ENCODE peak calls at places on chromosomes 7 and 10, in ten cellular contexts. Z, F, K, P, N, B, X, W, Q and L are unnamed samples.

GRCh38 chr10:31270954-31271353 is 48.1 kb upstream of the ZEB1 start:
- DNase-seq in N (no peak), Q (no peak), F (no peak), K (no peak), X (no peak), W (no peak), P (no peak), B (no peak), Z (no peak), L (no peak)

GRCh38 chr7:38893061-38893460 is 15.9 kb downstream of the VPS41 start:
- DNase-seq in Q (no peak), Z (no peak), P (no peak), K (no peak), X (no peak), F (no peak), W (no peak), B (no peak), N (no peak), L (no peak)

GRCh38 chr7:101746311-101746710 is 71.1 kb upstream of the CUX1 start:
- DNase-seq in F (no peak), Q (no peak), K (no peak), X (no peak), P (no peak), Z (no peak), N (no peak), W (no peak), B (no peak), L (no peak)

GRCh38 chr10:21160116-21160515 is 263.0 kb upstream of the NEBL start:
- DNase-seq in B (no peak), X (no peak), W (no peak), K (no peak), Z (no peak), N (no peak), F (no peak), Q (no peak), P (no peak), L (no peak)

GRCh38 chr7:140478361-140479061 is 794 bp downstream of the MKRN1 start:
- DNase-seq in W (peak; percentile 43), N (peak; percentile 12), B (peak; percentile 13), Q (no peak), F (peak; percentile 76), Z (peak; percentile 43), X (peak; percentile 23), P (no peak), K (no peak), L (peak; percentile 64)

GRCh38 chr7:36301914-36302771 is 87.5 kb upstream of the ANLN start:
- DNase-seq in F (peak; percentile 41), Q (no peak), N (no peak), B (no peak), X (no peak), P (peak; percentile 10), W (peak; percentile 2), K (no peak), Z (no peak), L (peak; percentile 41)

GRCh38 chr10:33041783-33042437 is 83.9 kb upstream of the ITGB1 start:
- DNase-seq in P (peak; percentile 16), W (no peak), Z (no peak), N (no peak), F (no peak), Q (no peak), X (no peak), B (no peak), K (no peak), L (no peak)

GRCh38 chr7:92179393-92179924 is 517 bp upstream of the LRRD1 start:
- DNase-seq in W (no peak), Z (no peak), X (no peak), B (no peak), K (no peak), P (no peak), N (no peak), F (no peak), Q (no peak), L (no peak)

GRCh38 chr7:100075418-100075817 is 6.1 kb downstream of the ZNF3 start:
- DNase-seq in N (no peak), K (no peak), W (no peak), B (no peak), Q (no peak), P (no peak), X (no peak), Z (no peak), F (no peak), L (no peak)

GRCh38 chr7:100072462-100072861 is 9.1 kb downstream of the ZNF3 start:
- DNase-seq in P (no peak), F (no peak), N (no peak), Z (no peak), Q (no peak), W (no peak), X (no peak), K (no peak), B (no peak), L (no peak)

GRCh38 chr7:100069991-100070390 is 11.5 kb downstream of the ZNF3 start:
- DNase-seq in N (no peak), F (no peak), Z (no peak), B (no peak), P (no peak), X (no peak), W (no peak), K (no peak), Q (no peak), L (no peak)

GRCh38 chr7:100066953-100067352 is 14.6 kb downstream of the ZNF3 start:
- DNase-seq in W (no peak), B (no peak), X (no peak), N (no peak), Z (no peak), Q (no peak), F (no peak), P (no peak), K (no peak), L (no peak)

DNA sequence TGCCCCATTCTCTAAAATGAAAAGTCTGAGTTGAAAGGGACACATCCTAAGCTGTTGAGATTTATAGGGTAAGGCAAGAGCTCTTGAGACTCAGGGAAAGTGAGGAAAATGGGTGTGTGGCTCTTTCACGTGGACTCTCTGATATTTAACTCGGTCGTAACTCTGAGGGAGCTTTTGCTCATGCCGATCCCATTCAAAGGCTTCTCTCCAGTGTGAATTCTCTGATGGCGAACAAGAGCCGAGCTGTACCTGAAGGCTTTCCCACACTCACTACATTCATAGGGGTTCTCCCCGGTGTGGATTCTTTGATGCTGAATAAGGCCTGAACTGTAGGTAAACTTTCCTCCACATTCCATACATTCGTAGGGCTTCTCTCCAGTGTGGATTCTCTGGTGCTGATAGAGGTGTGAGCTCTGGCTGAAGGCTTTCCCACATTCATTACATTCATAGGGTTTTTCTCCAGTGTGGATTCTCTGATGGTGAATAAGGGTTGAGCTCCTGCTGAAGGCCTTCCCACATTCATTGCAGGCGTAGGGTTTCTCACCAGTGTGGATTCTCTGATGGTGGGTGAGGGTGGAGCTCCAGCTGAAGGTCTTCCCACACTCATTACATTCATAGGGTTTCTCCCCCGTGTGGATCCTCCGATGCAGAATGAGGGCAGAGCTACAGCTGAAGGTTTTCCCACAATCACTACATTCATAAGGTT is 10.4 kb downstream of the ZNF3 start:
- DNase-seq in N (no peak), W (no peak), B (peak; percentile 51), Q (no peak), P (no peak), Z (no peak), F (no peak), K (no peak), X (no peak), L (no peak)
- TF ChIP-seq POLR2A in N (no peak), W (no peak), B (no peak), Q (no peak), P (no peak), Z (no peak), F (no peak), K (no peak), X (no peak), L (no peak)

DNA sequence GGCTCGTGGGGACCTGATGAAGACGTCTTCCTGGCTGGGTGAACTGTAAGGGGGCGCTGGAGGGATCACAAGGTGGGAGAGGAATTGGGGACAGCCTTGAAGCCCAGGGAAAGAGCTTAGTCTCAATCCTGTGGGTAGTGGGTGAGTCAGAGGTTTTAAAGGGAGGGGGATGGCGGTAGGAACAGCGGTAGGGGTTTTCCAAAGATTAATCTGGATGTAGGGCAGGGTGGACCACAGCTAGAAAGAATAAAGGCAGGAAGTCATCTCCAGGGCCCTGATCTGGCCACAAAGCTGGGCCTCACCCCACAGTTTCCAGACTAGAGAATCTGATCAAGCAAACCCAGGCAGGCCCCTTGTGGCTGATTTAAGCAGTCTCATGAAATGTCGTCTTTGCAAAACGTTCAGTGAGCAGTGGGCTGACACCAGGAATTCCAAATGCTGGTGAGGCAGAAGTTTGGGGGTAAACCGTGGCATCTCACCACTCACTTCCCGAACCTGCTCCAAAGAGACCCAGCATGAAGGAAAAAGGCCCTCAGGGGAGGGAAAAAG is 65.3 kb downstream of the CALML3 start:
- DNase-seq in P (no peak), K (peak; percentile 19), X (no peak), W (no peak), Z (no peak), F (no peak), N (no peak), B (peak; percentile 57), Q (no peak), L (no peak)
- H3K4me1 ChIP-seq in P (no peaks in the 10 kb centered on the region), K (peaks cover 6% of the 10 kb centered on the region), X (peaks cover 25% of the 10 kb centered on the region), W (no peaks in the 10 kb centered on the region), Z (peaks cover 17% of the 10 kb centered on the region), F (peaks cover 28% of the 10 kb centered on the region), N (no peaks in the 10 kb centered on the region), B (peaks cover 49% of the 10 kb centered on the region), Q (peaks cover 3% of the 10 kb centered on the region), L (no peaks in the 10 kb centered on the region)

DNA sequence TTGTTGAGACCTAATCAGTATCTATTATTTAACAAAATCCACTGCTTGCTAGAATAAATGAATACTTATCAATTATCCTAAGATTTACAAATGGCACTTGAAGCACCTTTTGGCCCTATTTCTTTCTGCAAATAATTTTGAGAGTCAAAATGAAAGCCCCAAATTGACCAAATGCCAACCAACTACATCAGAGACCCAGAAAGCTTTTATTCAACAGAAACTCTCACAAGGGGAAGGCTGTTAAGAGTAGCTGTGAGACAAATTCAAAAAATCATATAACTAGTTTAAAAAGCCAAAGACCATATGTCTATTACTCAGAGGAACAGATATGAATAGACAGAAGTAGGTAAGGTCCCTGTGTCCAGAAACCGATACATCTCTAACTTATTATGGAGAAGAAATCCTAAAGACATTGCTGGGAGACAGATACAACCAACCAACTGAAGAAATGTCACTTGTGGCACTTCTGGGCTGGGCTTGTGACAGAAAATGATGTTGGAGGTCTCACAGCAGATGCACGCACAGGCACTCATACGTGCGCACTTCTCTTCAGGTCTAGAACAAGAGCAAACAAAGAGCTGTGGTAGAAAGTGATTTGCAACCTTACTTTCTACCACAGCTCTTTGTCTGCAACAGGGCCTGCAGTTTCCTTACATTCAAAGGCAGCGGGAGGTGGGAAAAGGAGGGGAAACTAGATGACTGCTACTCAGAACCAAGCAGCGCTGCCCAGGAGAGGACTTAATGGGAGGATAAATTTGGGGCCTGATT is 58.6 kb upstream of the KCNIP2 start:
- DNase-seq in N (no peak), Q (no peak), P (no peak), W (no peak), X (no peak), F (no peak), B (no peak), K (no peak), Z (no peak), L (no peak)
- TF ChIP-seq POLR2A in N (no peak), Q (no peak), P (no peak), W (no peak), X (no peak), F (no peak), B (no peak), K (no peak), Z (no peak), L (no peak)

DNA sequence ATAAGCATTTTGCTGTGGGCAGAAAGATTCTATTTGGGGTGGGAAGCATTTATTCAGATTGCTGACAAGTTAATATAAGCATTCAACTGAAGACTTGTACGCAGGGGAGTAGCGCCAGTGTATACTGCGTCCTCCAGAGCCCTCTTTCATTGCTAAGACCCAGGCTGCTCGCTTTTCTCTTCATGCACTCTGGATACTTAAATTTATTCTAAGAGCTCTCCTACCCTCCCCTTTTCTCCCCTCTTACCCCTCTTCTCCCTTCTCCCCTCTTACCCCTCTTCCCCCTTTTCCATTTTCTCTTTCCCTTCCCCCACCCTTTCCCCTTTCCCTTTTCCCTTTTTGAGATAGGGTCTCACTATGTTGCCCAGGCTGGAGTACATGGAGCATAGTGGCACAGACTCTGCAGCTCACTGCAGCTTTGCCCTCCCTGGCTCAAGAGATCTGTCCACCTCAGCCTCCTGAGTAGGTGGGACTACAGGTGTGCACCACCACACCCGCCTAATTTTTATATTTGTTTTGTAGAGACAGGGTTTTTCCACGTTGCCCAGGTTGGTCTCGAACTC is 125.8 kb downstream of the CDK14 start:
- DNase-seq in W (no peak), Z (no peak), P (no peak), F (no peak), K (no peak), Q (no peak), X (no peak), N (no peak), B (no peak), L (no peak)
- H3K4me1 ChIP-seq in W (no peaks in the 10 kb centered on the region), Z (peaks cover 40% of the 10 kb centered on the region), P (peaks cover 90% of the 10 kb centered on the region), F (peaks cover 22% of the 10 kb centered on the region), K (peaks cover 19% of the 10 kb centered on the region), Q (no peaks in the 10 kb centered on the region), X (peaks cover 16% of the 10 kb centered on the region), N (no peaks in the 10 kb centered on the region), B (no peaks in the 10 kb centered on the region), L (no peaks in the 10 kb centered on the region)